ENCODE peak calls at places on chromosomes 1 and 21, in five cellular contexts. One of them, this sample, is unnamed.

GRCh38 chr1:205538211-205538840 is 33.9 kb downstream of the CDK18 start:
- DNase-seq in lower lobe of right lung: peak
- DNase-seq in brain microvascular endothelial cell: no peak
- DNase-seq in astrocyte of the spinal cord: no peak
- DNase-seq in pancreas: no peak
- DNase-seq in this sample: peak

GRCh38 chr1:100164226-100164625 is 13.8 kb downstream of the LRRC39 start:
- DNase-seq in lower lobe of right lung: no peak
- DNase-seq in brain microvascular endothelial cell: peak
- DNase-seq in astrocyte of the spinal cord: peak
- DNase-seq in pancreas: no peak
- DNase-seq in this sample: peak

GRCh38 chr1:2311184-2312032 is 79.9 kb downstream of the MORN1 start:
- DNase-seq in lower lobe of right lung: peak
- DNase-seq in brain microvascular endothelial cell: peak
- DNase-seq in astrocyte of the spinal cord: peak
- DNase-seq in pancreas: no peak
- DNase-seq in this sample: peak

GRCh38 chr1:240663160-240663879 is 51.4 kb upstream of the GREM2 start:
- DNase-seq in lower lobe of right lung: no peak
- DNase-seq in brain microvascular endothelial cell: peak
- DNase-seq in astrocyte of the spinal cord: no peak
- DNase-seq in pancreas: no peak
- DNase-seq in this sample: peak

GRCh38 chr1:92483442-92484170 is 3.1 kb downstream of the GFI1 start:
- DNase-seq in lower lobe of right lung: peak
- DNase-seq in brain microvascular endothelial cell: no peak
- DNase-seq in astrocyte of the spinal cord: no peak
- DNase-seq in pancreas: peak
- DNase-seq in this sample: no peak

GRCh38 chr1:47996406-47997226 is 569 bp downstream of the TRABD2B start:
- DNase-seq in lower lobe of right lung: no peak
- DNase-seq in brain microvascular endothelial cell: no peak
- DNase-seq in astrocyte of the spinal cord: no peak
- DNase-seq in pancreas: peak
- DNase-seq in this sample: no peak

GRCh38 chr1:151145158-151146071 is 1.0 kb downstream of the SEMA6C start:
- DNase-seq in lower lobe of right lung: no peak
- DNase-seq in brain microvascular endothelial cell: peak
- DNase-seq in astrocyte of the spinal cord: no peak
- DNase-seq in pancreas: no peak
- DNase-seq in this sample: no peak

GRCh38 chr21:31604591-31605190 is 54.8 kb upstream of the SOD1 start:
- DNase-seq in lower lobe of right lung: peak
- DNase-seq in brain microvascular endothelial cell: peak
- DNase-seq in astrocyte of the spinal cord: peak
- DNase-seq in pancreas: peak
- DNase-seq in this sample: peak

GRCh38 chr21:36506482-36506881 is 26.6 kb upstream of the CLDN14 start:
- DNase-seq in lower lobe of right lung: no peak
- DNase-seq in brain microvascular endothelial cell: no peak
- DNase-seq in astrocyte of the spinal cord: no peak
- DNase-seq in pancreas: no peak
- DNase-seq in this sample: no peak

GRCh38 chr1:39988618-39989343 is 33.8 kb downstream of the MFSD2A start:
- DNase-seq in lower lobe of right lung: no peak
- DNase-seq in brain microvascular endothelial cell: no peak
- DNase-seq in astrocyte of the spinal cord: no peak
- DNase-seq in pancreas: no peak
- DNase-seq in this sample: no peak

DNA sequence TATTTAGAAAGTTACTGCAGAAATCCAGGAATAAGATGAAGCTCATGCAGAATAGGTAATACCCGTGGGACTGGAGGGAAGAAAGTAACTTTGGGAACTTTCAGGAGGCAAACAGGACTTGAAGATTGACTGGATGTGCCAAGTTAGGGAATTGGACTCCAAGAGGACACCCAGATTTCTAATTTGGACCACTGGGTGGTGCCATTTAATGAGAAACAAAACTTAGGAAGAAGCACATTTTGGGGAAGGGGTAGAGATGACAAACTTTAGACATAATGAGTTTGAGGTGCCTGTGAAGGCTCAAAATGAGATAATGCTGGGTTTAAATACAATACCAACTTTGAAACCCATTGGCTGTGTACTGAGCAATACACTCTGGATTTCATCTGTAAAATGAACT is 3.3 kb upstream of the B4GALT3 start:
- DNase-seq in lower lobe of right lung: no peak
- DNase-seq in brain microvascular endothelial cell: no peak
- DNase-seq in astrocyte of the spinal cord: no peak
- DNase-seq in pancreas: no peak
- DNase-seq in this sample: peak
- TF ChIP-seq CTCF in lower lobe of right lung: peak
- TF ChIP-seq CTCF in brain microvascular endothelial cell: peak
- TF ChIP-seq CTCF in astrocyte of the spinal cord: peak
- TF ChIP-seq CTCF in pancreas: no peak
- TF ChIP-seq CTCF in this sample: peak

GRCh38 chr1:110874303-110875215 is 1.6 kb downstream of the CD53 start:
- DNase-seq in lower lobe of right lung: no peak
- DNase-seq in brain microvascular endothelial cell: no peak
- DNase-seq in astrocyte of the spinal cord: no peak
- DNase-seq in pancreas: no peak
- DNase-seq in this sample: no peak
- H3K4me3 ChIP-seq in lower lobe of right lung: peak
- H3K4me3 ChIP-seq in brain microvascular endothelial cell: no peak
- H3K4me3 ChIP-seq in astrocyte of the spinal cord: no peak
- H3K4me3 ChIP-seq in pancreas: peak
- H3K4me3 ChIP-seq in this sample: no peak

GRCh38 chr1:161749509-161750407 is at the start of gene DUSP12:
- DNase-seq in lower lobe of right lung: peak
- DNase-seq in brain microvascular endothelial cell: peak
- DNase-seq in astrocyte of the spinal cord: peak
- DNase-seq in pancreas: peak
- DNase-seq in this sample: peak
- TF ChIP-seq CTCF in lower lobe of right lung: peak
- TF ChIP-seq CTCF in brain microvascular endothelial cell: peak
- TF ChIP-seq CTCF in astrocyte of the spinal cord: peak
- TF ChIP-seq CTCF in pancreas: no peak
- TF ChIP-seq CTCF in this sample: peak

GRCh38 chr1:9537863-9538668 is 1.2 kb upstream of the SLC25A33 start:
- DNase-seq in lower lobe of right lung: no peak
- DNase-seq in brain microvascular endothelial cell: no peak
- DNase-seq in astrocyte of the spinal cord: no peak
- DNase-seq in pancreas: peak
- DNase-seq in this sample: no peak

GRCh38 chr1:9539165-9539828 is at the start of gene SLC25A33:
- DNase-seq in lower lobe of right lung: peak
- DNase-seq in brain microvascular endothelial cell: peak
- DNase-seq in astrocyte of the spinal cord: peak
- DNase-seq in pancreas: peak
- DNase-seq in this sample: peak

GRCh38 chr1:9536301-9536700 is 3.0 kb upstream of the SLC25A33 start:
- DNase-seq in lower lobe of right lung: no peak
- DNase-seq in brain microvascular endothelial cell: no peak
- DNase-seq in astrocyte of the spinal cord: no peak
- DNase-seq in pancreas: no peak
- DNase-seq in this sample: no peak

GRCh38 chr1:9539829-9540550 is 725 bp downstream of the SLC25A33 start:
- DNase-seq in lower lobe of right lung: peak
- DNase-seq in brain microvascular endothelial cell: peak
- DNase-seq in astrocyte of the spinal cord: peak
- DNase-seq in pancreas: peak
- DNase-seq in this sample: peak

GRCh38 chr1:9538669-9539164 is 548 bp upstream of the SLC25A33 start:
- DNase-seq in lower lobe of right lung: peak
- DNase-seq in brain microvascular endothelial cell: no peak
- DNase-seq in astrocyte of the spinal cord: no peak
- DNase-seq in pancreas: peak
- DNase-seq in this sample: no peak
- H3K4me3 ChIP-seq in lower lobe of right lung: peak
- H3K4me3 ChIP-seq in brain microvascular endothelial cell: no peak
- H3K4me3 ChIP-seq in astrocyte of the spinal cord: no peak
- H3K4me3 ChIP-seq in pancreas: no peak
- H3K4me3 ChIP-seq in this sample: no peak

GRCh38 chr1:227662933-227663332 is 72.2 kb downstream of the JMJD4 start:
- DNase-seq in lower lobe of right lung: no peak
- DNase-seq in brain microvascular endothelial cell: no peak
- DNase-seq in astrocyte of the spinal cord: no peak
- DNase-seq in pancreas: no peak
- DNase-seq in this sample: no peak

GRCh38 chr1:227666286-227666685 is 68.8 kb downstream of the JMJD4 start:
- DNase-seq in lower lobe of right lung: no peak
- DNase-seq in brain microvascular endothelial cell: no peak
- DNase-seq in astrocyte of the spinal cord: no peak
- DNase-seq in pancreas: no peak
- DNase-seq in this sample: no peak

DNA sequence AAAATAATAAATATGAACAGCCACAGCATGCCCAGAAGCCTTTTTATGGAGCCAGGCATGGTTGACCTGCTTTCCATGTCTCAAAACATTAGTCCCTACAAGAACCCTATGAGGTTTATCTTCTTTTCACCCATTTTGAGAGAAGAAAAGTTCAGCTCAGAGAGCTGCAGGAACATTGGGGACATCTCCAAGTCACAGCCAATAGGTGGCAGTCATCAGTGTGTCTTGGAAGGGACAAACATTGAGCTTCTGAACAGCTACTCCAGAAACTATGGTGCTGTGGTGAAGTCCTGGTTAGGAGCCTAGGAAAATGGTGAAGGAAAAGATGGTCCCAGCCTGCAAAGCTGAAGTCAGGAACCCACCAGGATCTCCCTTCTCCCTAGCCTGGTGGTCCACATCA is 73.6 kb downstream of the JMJD4 start:
- DNase-seq in lower lobe of right lung: no peak
- DNase-seq in brain microvascular endothelial cell: no peak
- DNase-seq in astrocyte of the spinal cord: no peak
- DNase-seq in pancreas: no peak
- DNase-seq in this sample: no peak
- TF ChIP-seq CTCF in lower lobe of right lung: no peak
- TF ChIP-seq CTCF in brain microvascular endothelial cell: no peak
- TF ChIP-seq CTCF in astrocyte of the spinal cord: no peak
- TF ChIP-seq CTCF in pancreas: no peak
- TF ChIP-seq CTCF in this sample: no peak

GRCh38 chr1:245953876-245954660 is 553.0 kb downstream of the SMYD3 start:
- DNase-seq in lower lobe of right lung: no peak
- DNase-seq in brain microvascular endothelial cell: no peak
- DNase-seq in astrocyte of the spinal cord: no peak
- DNase-seq in pancreas: no peak
- DNase-seq in this sample: no peak
- H3K4me3 ChIP-seq in lower lobe of right lung: peak
- H3K4me3 ChIP-seq in brain microvascular endothelial cell: no peak
- H3K4me3 ChIP-seq in astrocyte of the spinal cord: peak
- H3K4me3 ChIP-seq in pancreas: peak
- H3K4me3 ChIP-seq in this sample: peak

DNA sequence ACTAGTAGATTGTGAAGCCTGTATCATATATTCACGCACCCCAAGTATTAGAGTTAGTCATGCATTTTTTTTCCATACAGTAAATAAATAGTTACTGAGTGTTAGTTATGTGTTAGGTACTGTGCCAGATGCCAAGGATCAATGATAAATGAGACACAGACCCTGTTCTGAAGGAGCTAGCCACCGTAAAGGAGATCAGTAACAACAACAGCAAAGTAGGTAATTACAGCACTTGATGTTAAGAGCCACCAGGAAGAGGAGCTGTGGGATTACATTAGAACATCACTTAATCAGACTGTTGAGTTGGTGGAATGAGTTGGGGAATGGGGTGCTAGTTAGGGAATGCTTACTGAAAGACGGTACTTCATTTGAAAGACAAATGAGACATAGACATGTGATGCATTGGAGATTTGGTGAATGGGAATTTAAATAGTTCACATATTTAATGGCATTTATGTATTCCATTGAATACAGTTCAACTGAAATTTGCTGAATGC is 21.0 kb downstream of the PRKAA2 start:
- DNase-seq in lower lobe of right lung: no peak
- DNase-seq in brain microvascular endothelial cell: no peak
- DNase-seq in astrocyte of the spinal cord: no peak
- DNase-seq in pancreas: no peak
- DNase-seq in this sample: no peak
- TF ChIP-seq CTCF in lower lobe of right lung: no peak
- TF ChIP-seq CTCF in brain microvascular endothelial cell: no peak
- TF ChIP-seq CTCF in astrocyte of the spinal cord: no peak
- TF ChIP-seq CTCF in pancreas: no peak
- TF ChIP-seq CTCF in this sample: no peak